ENCODE peak calls at places on chromosomes 11 and 22, in four cellular contexts. One of them, this sample, is unnamed.

GRCh38 chr22:46937939-46938338 is 175.5 kb downstream of the TBC1D22A start:
- DNase-seq in hippocampal formation: no peak
- DNase-seq in epithelial cell of esophagus: no peak
- DNase-seq in mammary epithelial cell: no peak
- DNase-seq in this sample: no peak

GRCh38 chr11:134360050-134360835 is 28.5 kb downstream of the GLB1L2 start:
- DNase-seq in hippocampal formation: peak; percentile 65
- DNase-seq in epithelial cell of esophagus: peak; percentile 72
- DNase-seq in mammary epithelial cell: peak; percentile 22
- DNase-seq in this sample: peak; percentile 78

GRCh38 chr11:78432058-78432515 is 14.5 kb upstream of the GAB2 start:
- DNase-seq in hippocampal formation: no peak
- DNase-seq in epithelial cell of esophagus: no peak
- DNase-seq in mammary epithelial cell: no peak
- DNase-seq in this sample: no peak

GRCh38 chr11:78417175-78417887 is at the start of gene GAB2:
- DNase-seq in hippocampal formation: no peak
- DNase-seq in epithelial cell of esophagus: peak; percentile 41
- DNase-seq in mammary epithelial cell: no peak
- DNase-seq in this sample: no peak

GRCh38 chr22:43094085-43094484 is 4.9 kb upstream of the TTLL1 start:
- DNase-seq in hippocampal formation: no peak
- DNase-seq in epithelial cell of esophagus: peak; percentile 93
- DNase-seq in mammary epithelial cell: peak; percentile 73
- DNase-seq in this sample: no peak

GRCh38 chr22:49903322-49904039 is 14.8 kb downstream of the ALG12 start:
- DNase-seq in hippocampal formation: no peak
- DNase-seq in epithelial cell of esophagus: no peak
- DNase-seq in mammary epithelial cell: no peak
- DNase-seq in this sample: no peak

GRCh38 chr11:113251281-113251680 is 63.1 kb upstream of the TTC12 start:
- DNase-seq in hippocampal formation: no peak
- DNase-seq in epithelial cell of esophagus: no peak
- DNase-seq in mammary epithelial cell: no peak
- DNase-seq in this sample: no peak

GRCh38 chr11:61362542-61362875 is 335 bp downstream of the TMEM138 start:
- DNase-seq in hippocampal formation: no peak
- DNase-seq in epithelial cell of esophagus: peak; percentile 44
- DNase-seq in mammary epithelial cell: no peak
- DNase-seq in this sample: no peak

GRCh38 chr22:35978889-35979288 is 49.7 kb downstream of the RBFOX2 start:
- DNase-seq in hippocampal formation: no peak
- DNase-seq in epithelial cell of esophagus: no peak
- DNase-seq in mammary epithelial cell: no peak
- DNase-seq in this sample: no peak

GRCh38 chr22:38700789-38701628 is at the start of gene JOSD1:
- DNase-seq in hippocampal formation: peak; percentile 80
- DNase-seq in epithelial cell of esophagus: peak; percentile 97
- DNase-seq in mammary epithelial cell: peak; percentile 96
- DNase-seq in this sample: peak; percentile 91

GRCh38 chr11:77086521-77087472 is 15.8 kb upstream of the OMP start:
- DNase-seq in hippocampal formation: no peak
- DNase-seq in epithelial cell of esophagus: no peak
- DNase-seq in mammary epithelial cell: no peak
- DNase-seq in this sample: no peak

GRCh38 chr11:67662806-67663514 is 11.5 kb downstream of the ALDH3B2 start:
- DNase-seq in hippocampal formation: no peak
- DNase-seq in epithelial cell of esophagus: no peak
- DNase-seq in mammary epithelial cell: no peak
- DNase-seq in this sample: no peak

GRCh38 chr11:7115775-7116174 is 27.0 kb downstream of the RBMXL2 start:
- DNase-seq in hippocampal formation: no peak
- DNase-seq in epithelial cell of esophagus: no peak
- DNase-seq in mammary epithelial cell: no peak
- DNase-seq in this sample: no peak

GRCh38 chr11:27061078-27061477 is 20.5 kb downstream of the BBOX1 start:
- DNase-seq in hippocampal formation: no peak
- DNase-seq in epithelial cell of esophagus: no peak
- DNase-seq in mammary epithelial cell: no peak
- DNase-seq in this sample: no peak

GRCh38 chr22:20247010-20247505 is 21.1 kb downstream of the RTN4R start:
- DNase-seq in hippocampal formation: no peak
- DNase-seq in epithelial cell of esophagus: no peak
- DNase-seq in mammary epithelial cell: no peak
- DNase-seq in this sample: no peak

GRCh38 chr11:121630041-121630440 is 177.3 kb upstream of the SORL1-AS1 start:
- DNase-seq in hippocampal formation: no peak
- DNase-seq in epithelial cell of esophagus: peak; percentile 67
- DNase-seq in mammary epithelial cell: peak; percentile 49
- DNase-seq in this sample: no peak

GRCh38 chr22:48720662-48721393 is 1106.8 kb downstream of the BRD1 start:
- DNase-seq in hippocampal formation: no peak
- DNase-seq in epithelial cell of esophagus: no peak
- DNase-seq in mammary epithelial cell: no peak
- DNase-seq in this sample: no peak

This sample was measured in globus pallidus.